ENCODE peak calls at places on chromosome 22, in ten cellular contexts. H is NCI-H2081 treated with DMSO at 0.1 percent for 48 hours, Q is NCI-H2171, U is sigmoid colon, Y is A673, S is heart left ventricle, N is GM23248, O is GM12865, I is posterior vena cava, A is NCI-H1105 treated with DMSO at 0.1 percent for 48 hours. F is an unnamed sample.

GRCh38 chr22:35477911-35478582 is 62.6 kb upstream of the RASD2 start:
- DNase-seq in A (peak), S (no peak), I (peak), U (peak), O (no peak), N (peak), Q (peak), Y (peak), H (peak), F (peak)

GRCh38 chr22:25057013-25057881 is 104.7 kb downstream of the KIAA1671 start:
- DNase-seq in I (peak), N (peak), U (peak), A (peak), Y (peak), O (peak), S (peak), H (peak), Q (peak), F (peak)

GRCh38 chr22:29011200-29011867 is 50.3 kb downstream of the C22orf31 start:
- DNase-seq in H (no peak), I (no peak), A (peak), N (no peak), O (no peak), Q (no peak), U (no peak), Y (no peak), S (no peak), F (no peak)

GRCh38 chr22:19811211-19811621 is 43.5 kb downstream of the GNB1L start:
- DNase-seq in O (no peak), Q (no peak), A (no peak), U (peak), H (no peak), S (no peak), I (peak), Y (no peak), N (no peak), F (no peak)

GRCh38 chr22:45101828-45102227 is 61.9 kb upstream of the NUP50 start:
- DNase-seq in N (peak), U (peak), I (peak), S (no peak), Y (peak), O (peak), Q (peak), H (no peak), A (peak), F (peak)

GRCh38 chr22:39219071-39220050 is 25.4 kb downstream of the PDGFB start:
- DNase-seq in U (peak), S (no peak), O (no peak), Y (no peak), A (no peak), H (no peak), I (no peak), Q (no peak), N (no peak), F (no peak)

GRCh38 chr22:36470162-36470993 is 11.1 kb downstream of the TXN2 start:
- DNase-seq in H (no peak), S (peak), O (peak), A (peak), U (peak), Y (peak), I (peak), N (peak), Q (peak), F (peak)

GRCh38 chr22:30023099-30023498 is 57.2 kb upstream of the HORMAD2 start:
- DNase-seq in S (no peak), I (no peak), O (no peak), H (no peak), U (no peak), Q (no peak), Y (no peak), A (no peak), N (no peak), F (no peak)

GRCh38 chr22:40116496-40117200 is 61.1 kb upstream of the TNRC6B start:
- DNase-seq in U (no peak), Y (no peak), A (no peak), O (no peak), S (no peak), Q (no peak), H (no peak), N (no peak), I (no peak), F (no peak)

GRCh38 chr22:44597616-44598015 is 99.6 kb upstream of the RTL6 start:
- DNase-seq in I (no peak), O (no peak), S (no peak), U (no peak), Y (no peak), N (peak), Q (peak), A (peak), H (no peak), F (peak)

GRCh38 chr22:48957311-48957986 is 870.2 kb downstream of the BRD1 start:
- DNase-seq in Y (no peak), I (peak), N (no peak), U (no peak), A (no peak), Q (no peak), H (no peak), O (no peak), S (no peak), F (no peak)

GRCh38 chr22:17724678-17725464 is 49.4 kb downstream of the BID start:
- DNase-seq in Q (no peak), O (no peak), Y (no peak), U (no peak), I (no peak), H (no peak), A (no peak), S (no peak), N (no peak), F (no peak)

GRCh38 chr22:41925783-41926460 is 684 bp downstream of the TNFRSF13C start:
- DNase-seq in U (no peak), Q (peak), S (peak), N (peak), I (no peak), O (peak), A (peak), Y (peak), H (no peak), F (peak)

GRCh38 chr22:22835892-22836291 is 51.7 kb upstream of the IGLL5 start:
- DNase-seq in O (no peak), H (no peak), A (no peak), U (no peak), Y (no peak), Q (no peak), I (no peak), N (no peak), S (no peak), F (no peak)

GRCh38 chr22:24432059-24432853 is 4.9 kb downstream of the ADORA2A start:
- DNase-seq in H (no peak), O (no peak), N (peak), I (peak), Q (no peak), Y (peak), S (peak), A (peak), U (peak), F (no peak)

GRCh38 chr22:32919629-32920028 is 118.1 kb downstream of the TIMP3 start:
- DNase-seq in Q (no peak), H (no peak), S (no peak), A (no peak), I (no peak), Y (no peak), N (no peak), O (no peak), U (no peak), F (no peak)

GRCh38 chr22:30277547-30278344 is 11.1 kb upstream of the OSM start:
- DNase-seq in S (no peak), Y (peak), I (no peak), A (no peak), O (no peak), H (no peak), U (no peak), N (peak), Q (no peak), F (no peak)

GRCh38 chr22:29093501-29093921 is 20.7 kb downstream of the KREMEN1 start:
- DNase-seq in Y (no peak), S (no peak), N (peak), H (no peak), Q (no peak), U (no peak), A (no peak), I (no peak), O (no peak), F (no peak)

GRCh38 chr22:44743804-44744211 is 8.6 kb upstream of the ARHGAP8 start:
- DNase-seq in N (no peak), S (no peak), H (no peak), Q (no peak), U (no peak), A (no peak), Y (no peak), I (no peak), O (no peak), F (no peak)

GRCh38 chr22:19545935-19546207 is 21.7 kb upstream of the CLDN5 start:
- DNase-seq in Y (no peak), O (no peak), U (no peak), I (peak), A (no peak), Q (no peak), S (no peak), N (no peak), H (no peak), F (no peak)

GRCh38 chr22:21632237-21632895 is at the start of gene CCDC116:
- DNase-seq in U (no peak), A (no peak), H (no peak), N (no peak), Q (no peak), Y (peak), O (peak), S (peak), I (peak), F (peak)

GRCh38 chr22:28023036-28023435 is 104.0 kb upstream of the PITPNB start:
- DNase-seq in Y (no peak), I (no peak), S (no peak), U (peak), N (no peak), Q (no peak), H (no peak), O (no peak), A (no peak), F (no peak)

GRCh38 chr22:32100711-32101110 is 57.6 kb downstream of the SLC5A1 start:
- DNase-seq in Q (no peak), H (no peak), I (no peak), A (no peak), S (no peak), Y (no peak), U (no peak), O (no peak), N (no peak), F (no peak)

GRCh38 chr22:38284042-38284402 is 11.2 kb upstream of the TMEM184B start:
- DNase-seq in S (no peak), Q (no peak), N (peak), U (peak), O (no peak), H (no peak), I (no peak), Y (no peak), A (no peak), F (no peak)

GRCh38 chr22:44500623-44501022 is 2.6 kb upstream of the RTL6 start:
- DNase-seq in S (no peak), Y (no peak), I (no peak), U (no peak), N (no peak), Q (no peak), O (no peak), A (no peak), H (no peak), F (no peak)

GRCh38 chr22:22341736-22342135 is 97.2 kb downstream of the VPREB1 start:
- DNase-seq in Q (no peak), H (no peak), U (no peak), O (no peak), S (no peak), A (no peak), N (no peak), I (no peak), Y (no peak), F (no peak)

GRCh38 chr22:47034905-47035419 is 272.5 kb downstream of the TBC1D22A start:
- DNase-seq in S (peak), A (no peak), N (no peak), H (no peak), Q (peak), U (peak), I (peak), O (no peak), Y (no peak), F (no peak)

GRCh38 chr22:32994046-32994827 is 63.9 kb downstream of the SYN3 start:
- DNase-seq in A (no peak), H (no peak), Q (no peak), O (no peak), Y (no peak), N (no peak), I (no peak), U (no peak), S (no peak), F (no peak)

GRCh38 chr22:17444204-17444504 is 74.9 kb downstream of the CECR2 start:
- DNase-seq in H (no peak), A (no peak), Q (no peak), S (no peak), Y (no peak), I (no peak), O (no peak), N (no peak), U (no peak), F (no peak)

GRCh38 chr22:35451602-35452001 is 51.7 kb downstream of the MCM5 start:
- DNase-seq in N (no peak), Q (peak), S (no peak), U (no peak), Y (peak), A (no peak), I (no peak), H (no peak), O (no peak), F (no peak)

GRCh38 chr22:37517826-37518450 is 1.3 kb downstream of the CARD10 start:
- DNase-seq in A (no peak), Y (no peak), U (no peak), I (no peak), H (no peak), O (no peak), S (no peak), N (no peak), Q (no peak), F (no peak)

GRCh38 chr22:24437820-24438328 is 10.5 kb downstream of the ADORA2A start:
- DNase-seq in Q (no peak), Y (peak), A (no peak), S (peak), I (no peak), O (peak), H (no peak), U (no peak), N (peak), F (no peak)